ENCODE peak calls at places on chromosomes 4 and X, in seven cellular contexts. Q is SK-N-SH, K is GM12878, D is HCT116, J is K562, V is H1, B is HepG2. L is an unnamed sample.

GRCh38 chrX:56564921-56565861 is 1.8 kb downstream of the UBQLN2 start:
- DNase-seq in V (no peak), B (peak), J (peak), K (no peak), D (no peak), Q (peak), L (no peak)

GRCh38 chrX:155094468-155095061 is 23.3 kb downstream of the BRCC3 start:
- DNase-seq in B (peak), D (no peak), J (peak), K (no peak), Q (peak), V (no peak), L (no peak)

GRCh38 chr4:137960371-137961050 is 281.6 kb downstream of the SLC7A11 start:
- DNase-seq in D (no peak), V (no peak), Q (no peak), B (no peak), J (no peak), K (no peak), L (no peak)

GRCh38 chr4:88756149-88756548 is 58.5 kb upstream of the NAP1L5 start:
- DNase-seq in Q (no peak), K (no peak), V (no peak), D (no peak), J (no peak), B (no peak), L (no peak)

GRCh38 chrX:22534643-22535042 is 261.9 kb downstream of the CBLL2 start:
- DNase-seq in Q (no peak), V (no peak), K (no peak), B (no peak), J (no peak), D (no peak), L (peak)

GRCh38 chrX:110795645-110796510 is at the start of gene CHRDL1:
- DNase-seq in Q (peak), V (no peak), K (no peak), B (no peak), D (no peak), J (no peak), L (no peak)

GRCh38 chr4:4289055-4289454 is 899 bp downstream of the LYAR start:
- DNase-seq in D (no peak), K (no peak), J (peak), B (no peak), Q (no peak), V (no peak), L (no peak)

GRCh38 chr4:147137280-147137679 is 191.6 kb upstream of the TTC29 start:
- DNase-seq in J (no peak), D (no peak), B (no peak), Q (no peak), K (no peak), V (no peak), L (no peak)

GRCh38 chrX:140664939-140665338 is 44.6 kb upstream of the LINC00632 start:
- DNase-seq in Q (peak), V (no peak), D (no peak), J (no peak), K (no peak), B (peak), L (peak)

GRCh38 chrX:107207943-107208342 is 1.5 kb downstream of the DNAAF6 start:
- DNase-seq in D (no peak), V (no peak), K (no peak), B (no peak), J (no peak), Q (no peak), L (no peak)

GRCh38 chr4:102263024-102263787 is 82.1 kb downstream of the SLC39A8 start:
- DNase-seq in D (peak), V (no peak), J (peak), B (peak), Q (peak), K (no peak), L (peak)

GRCh38 chr4:39178706-39179105 is 3.6 kb upstream of the WDR19 start:
- DNase-seq in V (no peak), B (no peak), Q (no peak), D (no peak), K (no peak), J (no peak), L (no peak)

GRCh38 chr4:39179681-39180080 is 2.6 kb upstream of the WDR19 start:
- DNase-seq in V (no peak), K (no peak), J (no peak), D (no peak), B (no peak), Q (no peak), L (no peak)

GRCh38 chr4:39181905-39182638 is at the start of gene WDR19:
- DNase-seq in V (peak), Q (peak), B (peak), K (peak), D (peak), J (peak), L (peak)

DNA sequence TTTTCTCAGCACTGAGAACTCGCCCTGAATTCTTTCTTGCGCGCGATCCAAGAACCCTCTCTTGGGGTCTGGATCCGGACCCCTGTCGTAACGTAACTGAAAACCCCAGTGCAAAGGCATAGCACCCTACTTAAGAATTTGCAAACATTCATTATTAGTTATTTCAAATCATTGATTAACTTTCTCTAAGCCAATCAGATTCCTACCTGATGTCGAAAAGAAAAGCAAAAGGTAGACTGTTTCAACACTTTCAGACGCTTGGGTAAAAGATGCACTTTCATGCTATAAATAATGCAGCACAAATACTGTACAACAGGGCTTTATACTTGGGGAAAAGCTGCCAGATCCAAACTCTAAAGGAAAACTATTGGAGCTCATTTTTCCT is 817 bp upstream of the WDR19 start:
- DNase-seq in B (no peak), V (no peak), Q (no peak), K (no peak), D (no peak), J (no peak), L (no peak)
- TF ChIP-seq SIN3A in B (no peak), V (no peak), Q (no peak), K (no peak), D (no peak), J (no peak), L (no peak)

DNA sequence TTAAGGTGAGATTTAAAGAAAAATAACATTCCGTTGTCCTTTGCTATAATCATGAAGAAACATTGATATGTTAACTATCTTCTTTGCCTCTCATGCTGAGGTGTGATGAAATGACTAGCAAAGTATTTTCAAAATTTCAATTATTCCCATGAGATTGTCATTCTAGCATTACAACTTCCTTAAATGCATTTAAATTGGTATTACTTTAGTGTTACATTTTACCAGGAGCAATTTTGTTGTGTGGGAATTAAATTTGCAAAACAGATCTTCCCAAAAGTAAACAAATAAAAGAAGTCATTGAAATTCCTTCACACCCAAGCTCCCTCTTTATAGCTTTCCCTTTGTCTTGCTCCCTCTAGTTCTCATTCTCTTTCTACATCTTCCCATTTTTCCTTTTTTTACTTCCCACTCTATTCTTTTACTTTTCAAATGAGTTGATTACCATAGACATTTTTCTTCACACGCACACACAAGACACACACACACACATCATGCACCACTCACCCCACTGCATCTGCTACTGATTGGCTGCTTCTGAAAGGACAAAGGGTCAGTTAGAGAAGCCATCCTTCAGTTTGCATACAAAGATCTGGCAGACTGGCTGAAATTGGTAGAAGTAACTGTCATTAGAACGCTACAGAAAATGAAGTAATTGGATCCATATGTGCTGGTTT is 10.0 kb upstream of the APELA start:
- DNase-seq in J (no peak), Q (no peak), D (no peak), K (no peak), V (peak), B (no peak), L (no peak)
- TF ChIP-seq SIN3A in J (no peak), Q (no peak), D (no peak), K (no peak), V (no peak), B (no peak), L (no peak)

DNA sequence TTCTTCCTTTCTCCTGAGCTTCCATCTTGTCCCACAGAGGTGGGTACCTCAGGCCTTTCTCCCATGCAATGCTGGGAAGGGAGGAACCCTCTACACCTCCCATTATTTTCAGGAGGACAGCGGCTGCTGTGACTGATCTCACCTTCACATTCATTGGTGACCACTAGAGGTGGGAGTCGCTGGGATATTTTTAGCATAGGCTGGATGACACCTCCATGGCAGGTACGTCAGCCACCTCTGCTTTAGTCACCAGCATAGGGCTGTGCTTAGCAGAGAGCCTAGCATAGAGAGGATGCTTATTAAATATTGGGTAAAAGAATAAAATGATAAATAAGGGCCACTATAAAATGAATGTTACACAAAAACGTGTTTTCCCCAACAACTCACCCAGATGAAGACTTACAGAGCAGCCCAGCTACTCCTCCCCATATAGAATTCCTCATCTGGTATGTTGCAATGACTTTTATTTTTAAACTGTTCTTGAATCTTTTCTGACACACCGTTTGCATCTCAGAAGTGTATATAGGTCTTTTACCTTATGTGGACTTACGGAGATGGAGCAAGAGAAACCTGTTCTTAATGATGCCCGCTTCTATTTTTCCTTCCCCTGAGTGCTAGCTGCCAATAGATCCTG is 60.9 kb upstream of the SORBS2 start:
- DNase-seq in V (no peak), J (no peak), D (peak), B (no peak), Q (no peak), K (no peak), L (no peak)
- TF ChIP-seq SIN3A in V (no peak), J (no peak), D (no peak), B (no peak), Q (no peak), K (no peak), L (no peak)

DNA sequence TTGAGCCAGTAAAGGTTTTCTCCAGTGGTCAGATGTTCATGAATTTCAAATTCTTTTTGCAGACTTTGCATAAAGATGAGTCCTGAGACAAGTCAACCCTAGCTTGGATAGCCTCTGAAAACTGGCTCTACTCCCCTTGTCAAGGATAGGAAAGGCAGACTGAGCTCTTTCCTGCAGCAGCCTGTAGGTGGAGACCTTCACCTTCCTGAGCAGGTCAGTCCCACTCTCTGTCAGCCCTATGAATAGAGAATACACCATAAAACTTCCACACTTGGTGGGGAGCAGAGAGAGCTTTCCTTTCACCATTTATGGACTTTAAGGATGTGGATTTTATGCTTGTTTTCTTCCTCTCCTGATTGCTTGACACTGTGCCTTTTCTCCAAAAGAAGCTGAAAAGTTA is 41.9 kb downstream of the PCDH19 start:
- DNase-seq in V (no peak), Q (peak), D (peak), J (peak), B (peak), K (no peak), L (peak)
- TF ChIP-seq SIN3A in V (no peak), Q (no peak), D (no peak), J (no peak), B (no peak), K (no peak), L (no peak)

GRCh38 chrX:118437283-118437682 is 58.3 kb upstream of the DOCK11 start:
- DNase-seq in V (no peak), Q (no peak), D (no peak), K (no peak), B (no peak), J (no peak), L (no peak)
- TF ChIP-seq SIN3A in V (no peak), Q (no peak), D (no peak), K (no peak), B (no peak), J (no peak), L (no peak)

DNA sequence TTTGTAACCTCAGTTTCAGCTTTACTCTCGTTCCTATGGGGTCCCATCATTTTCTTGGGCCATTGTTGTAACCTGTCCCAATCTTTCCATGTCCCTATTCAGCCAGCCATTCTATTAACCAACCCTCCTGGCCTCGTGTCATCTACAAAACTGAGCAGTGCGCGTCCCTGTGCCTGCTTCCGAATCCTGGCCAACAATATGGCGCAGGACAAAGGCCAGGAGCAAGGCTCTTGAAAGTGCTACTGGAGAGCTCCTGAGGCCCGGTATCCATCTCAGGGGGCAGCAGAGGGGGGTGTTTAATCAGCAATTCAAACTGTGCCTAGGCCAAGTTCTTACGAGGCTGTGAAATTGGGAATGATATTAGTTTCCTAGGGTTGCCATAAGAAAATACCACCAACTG is 41.2 kb upstream of the APLN start:
- DNase-seq in V (no peak), K (no peak), B (no peak), J (no peak), D (no peak), Q (no peak), L (no peak)
- TF ChIP-seq SIN3A in V (no peak), K (no peak), B (no peak), J (no peak), D (no peak), Q (no peak), L (no peak)

GRCh38 chr4:65917486-65917885 is 247.2 kb upstream of the EPHA5 start:
- DNase-seq in J (no peak), B (no peak), K (no peak), V (no peak), Q (no peak), D (no peak), L (no peak)
- TF ChIP-seq SIN3A in J (no peak), B (no peak), K (no peak), V (no peak), Q (no peak), D (no peak), L (no peak)